ENCODE peak calls at places on chromosomes 7 and 10, in eight cellular contexts. C is endothelial cell; Q is astrocyte; M is T-helper 1 cell; V is NCI-H510A treated with DMSO at 0.1 percent for 48 hours; E is stimulated activated naive B cell treated with anti-CD40 and anti-IgM and Interleukin-4, amounts not matched to agents 10 μg/mL and 1 μg/mL and 100 μg/mL, for 72 hours; G is Right ventricle myocardium superior; Y is T follicular helper cell. T is an unnamed sample.

GRCh38 chr10:74290703-74291102 is 139.7 kb downstream of the ADK start:
- DNase-seq in Q (peak), V (no peak), G (no peak), E (no peak), C (no peak), M (no peak), Y (no peak), T (no peak)

GRCh38 chr10:101512741-101513140 is 75.3 kb downstream of the POLL start:
- DNase-seq in M (no peak), V (peak), Q (peak), G (no peak), C (no peak), Y (no peak), E (no peak), T (no peak)

GRCh38 chr10:93894516-93895378 is 969 bp downstream of the SLC35G1 start:
- DNase-seq in M (no peak), G (no peak), Q (no peak), C (peak), V (no peak), E (no peak), Y (no peak), T (no peak)

GRCh38 chr10:78397796-78398195 is 364.1 kb downstream of the RPS24 start:
- DNase-seq in C (no peak), M (no peak), Q (peak), E (no peak), G (no peak), Y (no peak), V (no peak), T (no peak)

GRCh38 chr7:106504620-106505019 is 156.3 kb downstream of the CCDC71L start:
- DNase-seq in C (no peak), E (no peak), G (no peak), Y (no peak), M (no peak), V (no peak), Q (peak), T (no peak)

GRCh38 chr7:37027557-37028341 is 303.5 kb upstream of the AOAH start:
- DNase-seq in M (no peak), Q (no peak), E (no peak), G (no peak), V (no peak), Y (no peak), C (no peak), T (no peak)

GRCh38 chr10:4918236-4918635 is 45.0 kb upstream of the AKR1C1 start:
- DNase-seq in M (no peak), C (no peak), Q (no peak), V (no peak), Y (no peak), E (no peak), G (no peak), T (no peak)

GRCh38 chr10:107409517-107409916 is 245.0 kb upstream of the SORCS1 start:
- DNase-seq in Y (no peak), C (peak), E (no peak), M (no peak), G (no peak), V (no peak), Q (peak), T (no peak)

GRCh38 chr10:44995914-44996633 is 4.6 kb upstream of the ZNF22 start:
- DNase-seq in G (peak), V (no peak), E (no peak), C (no peak), Y (no peak), Q (no peak), M (no peak), T (no peak)

GRCh38 chr10:73585223-73585784 is 5.8 kb downstream of the USP54 start:
- DNase-seq in M (no peak), V (no peak), Q (peak), G (no peak), C (no peak), Y (no peak), E (no peak), T (no peak)

GRCh38 chr10:35843524-35844171 is 201.6 kb upstream of the FZD8 start:
- DNase-seq in Y (no peak), E (no peak), G (peak), Q (no peak), C (no peak), V (no peak), M (no peak), T (no peak)

GRCh38 chr7:33700001-33700899 is 205.1 kb upstream of the BMPER start:
- DNase-seq in Y (no peak), E (no peak), G (no peak), M (no peak), V (no peak), Q (no peak), C (no peak), T (no peak)

GRCh38 chr7:51222916-51223315 is 93.7 kb downstream of the COBL start:
- DNase-seq in M (no peak), Q (no peak), C (no peak), V (no peak), E (no peak), Y (no peak), G (no peak), T (no peak)

GRCh38 chr10:110765513-110766375 is 106.0 kb upstream of the PDCD4 start:
- DNase-seq in G (no peak), E (no peak), Q (no peak), C (no peak), M (no peak), Y (no peak), V (peak), T (no peak)

GRCh38 chr10:70269741-70270140 is 14.1 kb downstream of the NPFFR1 start:
- DNase-seq in M (no peak), E (no peak), G (no peak), V (no peak), C (no peak), Q (no peak), Y (no peak), T (no peak)